ENCODE peak calls at places on chromosome 5, in five cellular contexts. One of them, this sample, is unnamed.

GRCh38 chr5:139644646-139645494 is 3.3 kb upstream of the CXXC5 start:
- DNase-seq in BJ: no peak
- DNase-seq in stimulated activated CD8-positive, alpha-beta memory T cell treated with anti-CD3 and anti-CD28 coated beads, Interleukin-4, amount 100 ng/mL, for 48 hours: no peak
- DNase-seq in HT1080: no peak
- DNase-seq in AG04450: no peak
- DNase-seq in this sample: no peak

GRCh38 chr5:113140837-113141661 is 164.5 kb downstream of the DCP2 start:
- DNase-seq in stimulated activated CD8-positive, alpha-beta memory T cell treated with anti-CD3 and anti-CD28 coated beads, Interleukin-4, amount 100 ng/mL, for 48 hours: no peak
- DNase-seq in AG04450: peak; percentile 69
- DNase-seq in BJ: peak; percentile 69
- DNase-seq in HT1080: peak; percentile 72
- DNase-seq in this sample: peak; percentile 68

GRCh38 chr5:137995747-137996123 is 37.1 kb downstream of the FAM13B start:
- DNase-seq in BJ: no peak
- DNase-seq in HT1080: no peak
- DNase-seq in AG04450: no peak
- DNase-seq in stimulated activated CD8-positive, alpha-beta memory T cell treated with anti-CD3 and anti-CD28 coated beads, Interleukin-4, amount 100 ng/mL, for 48 hours: no peak
- DNase-seq in this sample: no peak

GRCh38 chr5:179180061-179180460 is 119.9 kb downstream of the ZNF354C start:
- DNase-seq in stimulated activated CD8-positive, alpha-beta memory T cell treated with anti-CD3 and anti-CD28 coated beads, Interleukin-4, amount 100 ng/mL, for 48 hours: no peak
- DNase-seq in BJ: no peak
- DNase-seq in HT1080: no peak
- DNase-seq in AG04450: no peak
- DNase-seq in this sample: no peak

GRCh38 chr5:106510321-106510720 is 1160.4 kb downstream of the EFNA5 start:
- DNase-seq in HT1080: no peak
- DNase-seq in stimulated activated CD8-positive, alpha-beta memory T cell treated with anti-CD3 and anti-CD28 coated beads, Interleukin-4, amount 100 ng/mL, for 48 hours: no peak
- DNase-seq in BJ: no peak
- DNase-seq in AG04450: no peak
- DNase-seq in this sample: no peak

GRCh38 chr5:63374085-63374484 is 588.2 kb downstream of the HTR1A start:
- DNase-seq in BJ: no peak
- DNase-seq in HT1080: no peak
- DNase-seq in AG04450: no peak
- DNase-seq in stimulated activated CD8-positive, alpha-beta memory T cell treated with anti-CD3 and anti-CD28 coated beads, Interleukin-4, amount 100 ng/mL, for 48 hours: no peak
- DNase-seq in this sample: no peak

GRCh38 chr5:118042076-118042475 is 946.3 kb downstream of the DTWD2 start:
- DNase-seq in AG04450: no peak
- DNase-seq in BJ: no peak
- DNase-seq in HT1080: no peak
- DNase-seq in stimulated activated CD8-positive, alpha-beta memory T cell treated with anti-CD3 and anti-CD28 coated beads, Interleukin-4, amount 100 ng/mL, for 48 hours: no peak
- DNase-seq in this sample: no peak

GRCh38 chr5:66826696-66827095 is 230.5 kb downstream of the MAST4 start:
- DNase-seq in stimulated activated CD8-positive, alpha-beta memory T cell treated with anti-CD3 and anti-CD28 coated beads, Interleukin-4, amount 100 ng/mL, for 48 hours: no peak
- DNase-seq in AG04450: no peak
- DNase-seq in HT1080: no peak
- DNase-seq in BJ: no peak
- DNase-seq in this sample: no peak

GRCh38 chr5:3218096-3218495 is 377.5 kb upstream of the IRX1 start:
- DNase-seq in BJ: no peak
- DNase-seq in stimulated activated CD8-positive, alpha-beta memory T cell treated with anti-CD3 and anti-CD28 coated beads, Interleukin-4, amount 100 ng/mL, for 48 hours: no peak
- DNase-seq in AG04450: no peak
- DNase-seq in HT1080: no peak
- DNase-seq in this sample: no peak

GRCh38 chr5:16179936-16180788 is 571 bp upstream of the MARCHF11 start:
- DNase-seq in stimulated activated CD8-positive, alpha-beta memory T cell treated with anti-CD3 and anti-CD28 coated beads, Interleukin-4, amount 100 ng/mL, for 48 hours: no peak
- DNase-seq in AG04450: no peak
- DNase-seq in BJ: no peak
- DNase-seq in HT1080: no peak
- DNase-seq in this sample: no peak

GRCh38 chr5:36507332-36507952 is 99.0 kb upstream of the SLC1A3 start:
- DNase-seq in stimulated activated CD8-positive, alpha-beta memory T cell treated with anti-CD3 and anti-CD28 coated beads, Interleukin-4, amount 100 ng/mL, for 48 hours: peak; percentile 88
- DNase-seq in BJ: no peak
- DNase-seq in AG04450: no peak
- DNase-seq in HT1080: peak; percentile 69
- DNase-seq in this sample: peak; percentile 71

GRCh38 chr5:139664727-139665351 is 16.7 kb downstream of the CXXC5 start:
- DNase-seq in AG04450: no peak
- DNase-seq in BJ: no peak
- DNase-seq in HT1080: no peak
- DNase-seq in stimulated activated CD8-positive, alpha-beta memory T cell treated with anti-CD3 and anti-CD28 coated beads, Interleukin-4, amount 100 ng/mL, for 48 hours: no peak
- DNase-seq in this sample: no peak

GRCh38 chr5:76874088-76874581 is 24.3 kb downstream of the S100Z start:
- DNase-seq in AG04450: no peak
- DNase-seq in BJ: no peak
- DNase-seq in HT1080: peak; percentile 27
- DNase-seq in stimulated activated CD8-positive, alpha-beta memory T cell treated with anti-CD3 and anti-CD28 coated beads, Interleukin-4, amount 100 ng/mL, for 48 hours: no peak
- DNase-seq in this sample: peak; percentile 5

GRCh38 chr5:164504141-164504772 is 998.8 kb downstream of the MAT2B start:
- DNase-seq in BJ: no peak
- DNase-seq in stimulated activated CD8-positive, alpha-beta memory T cell treated with anti-CD3 and anti-CD28 coated beads, Interleukin-4, amount 100 ng/mL, for 48 hours: peak; percentile 27
- DNase-seq in HT1080: peak; percentile 63
- DNase-seq in AG04450: peak; percentile 47
- DNase-seq in this sample: peak; percentile 30

GRCh38 chr5:38316544-38317224 is 58.3 kb downstream of the EGFLAM start:
- DNase-seq in HT1080: no peak
- DNase-seq in BJ: peak; percentile 23
- DNase-seq in AG04450: no peak
- DNase-seq in stimulated activated CD8-positive, alpha-beta memory T cell treated with anti-CD3 and anti-CD28 coated beads, Interleukin-4, amount 100 ng/mL, for 48 hours: no peak
- DNase-seq in this sample: peak; percentile 84

GRCh38 chr5:116448450-116448849 is 126.2 kb downstream of the SEMA6A start:
- DNase-seq in stimulated activated CD8-positive, alpha-beta memory T cell treated with anti-CD3 and anti-CD28 coated beads, Interleukin-4, amount 100 ng/mL, for 48 hours: no peak
- DNase-seq in BJ: no peak
- DNase-seq in AG04450: no peak
- DNase-seq in HT1080: no peak
- DNase-seq in this sample: no peak

GRCh38 chr5:147743686-147744332 is 38.7 kb downstream of the JAKMIP2 start:
- DNase-seq in stimulated activated CD8-positive, alpha-beta memory T cell treated with anti-CD3 and anti-CD28 coated beads, Interleukin-4, amount 100 ng/mL, for 48 hours: no peak
- DNase-seq in AG04450: no peak
- DNase-seq in BJ: no peak
- DNase-seq in HT1080: no peak
- DNase-seq in this sample: no peak

GRCh38 chr5:75512383-75513074 is 838 bp downstream of the POLK start:
- DNase-seq in BJ: no peak
- DNase-seq in stimulated activated CD8-positive, alpha-beta memory T cell treated with anti-CD3 and anti-CD28 coated beads, Interleukin-4, amount 100 ng/mL, for 48 hours: no peak
- DNase-seq in HT1080: peak; percentile 2
- DNase-seq in AG04450: no peak
- DNase-seq in this sample: no peak

GRCh38 chr5:127702434-127702833 is 757 bp upstream of the CCDC192 start:
- DNase-seq in AG04450: no peak
- DNase-seq in stimulated activated CD8-positive, alpha-beta memory T cell treated with anti-CD3 and anti-CD28 coated beads, Interleukin-4, amount 100 ng/mL, for 48 hours: no peak
- DNase-seq in HT1080: no peak
- DNase-seq in BJ: no peak
- DNase-seq in this sample: no peak

GRCh38 chr5:173941758-173942401 is 47.1 kb upstream of the C5orf47 start:
- DNase-seq in HT1080: no peak
- DNase-seq in BJ: no peak
- DNase-seq in stimulated activated CD8-positive, alpha-beta memory T cell treated with anti-CD3 and anti-CD28 coated beads, Interleukin-4, amount 100 ng/mL, for 48 hours: no peak
- DNase-seq in AG04450: no peak
- DNase-seq in this sample: no peak

GRCh38 chr5:36040651-36041536 is 25.8 kb downstream of the UGT3A2 start:
- DNase-seq in AG04450: no peak
- DNase-seq in HT1080: no peak
- DNase-seq in BJ: no peak
- DNase-seq in stimulated activated CD8-positive, alpha-beta memory T cell treated with anti-CD3 and anti-CD28 coated beads, Interleukin-4, amount 100 ng/mL, for 48 hours: no peak
- DNase-seq in this sample: no peak

GRCh38 chr5:163645421-163646416 is 140.3 kb downstream of the MAT2B start:
- DNase-seq in AG04450: no peak
- DNase-seq in HT1080: no peak
- DNase-seq in BJ: no peak
- DNase-seq in stimulated activated CD8-positive, alpha-beta memory T cell treated with anti-CD3 and anti-CD28 coated beads, Interleukin-4, amount 100 ng/mL, for 48 hours: no peak
- DNase-seq in this sample: no peak

GRCh38 chr5:1387059-1387755 is 42.3 kb upstream of the CLPTM1L start:
- DNase-seq in stimulated activated CD8-positive, alpha-beta memory T cell treated with anti-CD3 and anti-CD28 coated beads, Interleukin-4, amount 100 ng/mL, for 48 hours: no peak
- DNase-seq in BJ: no peak
- DNase-seq in AG04450: no peak
- DNase-seq in HT1080: no peak
- DNase-seq in this sample: no peak

GRCh38 chr5:55218966-55219365 is 8.1 kb downstream of the MCIDAS start:
- DNase-seq in BJ: no peak
- DNase-seq in AG04450: no peak
- DNase-seq in HT1080: no peak
- DNase-seq in stimulated activated CD8-positive, alpha-beta memory T cell treated with anti-CD3 and anti-CD28 coated beads, Interleukin-4, amount 100 ng/mL, for 48 hours: no peak
- DNase-seq in this sample: no peak

GRCh38 chr5:82307431-82307830 is 29.3 kb upstream of the RPS23 start:
- DNase-seq in BJ: no peak
- DNase-seq in stimulated activated CD8-positive, alpha-beta memory T cell treated with anti-CD3 and anti-CD28 coated beads, Interleukin-4, amount 100 ng/mL, for 48 hours: no peak
- DNase-seq in HT1080: peak; percentile 9
- DNase-seq in AG04450: no peak
- DNase-seq in this sample: no peak

GRCh38 chr5:56350595-56351170 is 117.6 kb upstream of the ANKRD55 start:
- DNase-seq in HT1080: peak; percentile 96
- DNase-seq in AG04450: peak; percentile 58
- DNase-seq in BJ: peak; percentile 74
- DNase-seq in stimulated activated CD8-positive, alpha-beta memory T cell treated with anti-CD3 and anti-CD28 coated beads, Interleukin-4, amount 100 ng/mL, for 48 hours: no peak
- DNase-seq in this sample: peak; percentile 99

GRCh38 chr5:177049285-177049684 is 26.8 kb downstream of the ZNF346 start:
- DNase-seq in HT1080: no peak
- DNase-seq in AG04450: no peak
- DNase-seq in BJ: no peak
- DNase-seq in stimulated activated CD8-positive, alpha-beta memory T cell treated with anti-CD3 and anti-CD28 coated beads, Interleukin-4, amount 100 ng/mL, for 48 hours: no peak
- DNase-seq in this sample: no peak

GRCh38 chr5:157540707-157541451 is 34.7 kb downstream of the ADAM19 start:
- DNase-seq in stimulated activated CD8-positive, alpha-beta memory T cell treated with anti-CD3 and anti-CD28 coated beads, Interleukin-4, amount 100 ng/mL, for 48 hours: peak; percentile 62
- DNase-seq in BJ: no peak
- DNase-seq in AG04450: no peak
- DNase-seq in HT1080: peak; percentile 78
- DNase-seq in this sample: peak; percentile 67

GRCh38 chr5:107936532-107936931 is 265.8 kb upstream of the EFNA5 start:
- DNase-seq in HT1080: no peak
- DNase-seq in stimulated activated CD8-positive, alpha-beta memory T cell treated with anti-CD3 and anti-CD28 coated beads, Interleukin-4, amount 100 ng/mL, for 48 hours: no peak
- DNase-seq in BJ: no peak
- DNase-seq in AG04450: no peak
- DNase-seq in this sample: no peak

GRCh38 chr5:129118405-129118804 is 23.9 kb downstream of the ISOC1 start:
- DNase-seq in stimulated activated CD8-positive, alpha-beta memory T cell treated with anti-CD3 and anti-CD28 coated beads, Interleukin-4, amount 100 ng/mL, for 48 hours: no peak
- DNase-seq in HT1080: no peak
- DNase-seq in AG04450: no peak
- DNase-seq in BJ: no peak
- DNase-seq in this sample: no peak

GRCh38 chr5:145979270-145980223 is 43.2 kb downstream of the SH3RF2 start:
- DNase-seq in AG04450: no peak
- DNase-seq in stimulated activated CD8-positive, alpha-beta memory T cell treated with anti-CD3 and anti-CD28 coated beads, Interleukin-4, amount 100 ng/mL, for 48 hours: no peak
- DNase-seq in HT1080: no peak
- DNase-seq in BJ: no peak
- DNase-seq in this sample: no peak

GRCh38 chr5:53355930-53356329 is 124.5 kb upstream of the FST start:
- DNase-seq in BJ: no peak
- DNase-seq in HT1080: peak; percentile 40
- DNase-seq in AG04450: no peak
- DNase-seq in stimulated activated CD8-positive, alpha-beta memory T cell treated with anti-CD3 and anti-CD28 coated beads, Interleukin-4, amount 100 ng/mL, for 48 hours: no peak
- DNase-seq in this sample: no peak

GRCh38 chr5:34412769-34413168 is 243.4 kb upstream of the RAI14 start:
- DNase-seq in AG04450: no peak
- DNase-seq in HT1080: peak; percentile 18
- DNase-seq in BJ: no peak
- DNase-seq in stimulated activated CD8-positive, alpha-beta memory T cell treated with anti-CD3 and anti-CD28 coated beads, Interleukin-4, amount 100 ng/mL, for 48 hours: no peak
- DNase-seq in this sample: peak; percentile 42